ENCODE peak calls at places on chromosomes 1 and 21, in four cellular contexts. C is psoas muscle, V is neural progenitor cell, U is SK-N-SH. R is an unnamed sample.

GRCh38 chr1:4728319-4729107 is 74.1 kb downstream of the AJAP1 start:
- DNase-seq in C (no peak), U (no peak), V (no peak), R (no peak)

GRCh38 chr1:218344814-218345672 is at the start of gene TGFB2:
- DNase-seq in U (no peak), C (peak; percentile 39), V (peak; percentile 29), R (peak; percentile 84)

GRCh38 chr1:44661786-44662682 is 12.2 kb downstream of the TMEM53 start:
- DNase-seq in U (no peak), V (no peak), C (no peak), R (no peak)

GRCh38 chr1:178895928-178896327 is 25.1 kb upstream of the ANGPTL1 start:
- DNase-seq in C (no peak), U (no peak), V (no peak), R (no peak)

GRCh38 chr1:40896482-40896881 is 34.3 kb upstream of the CITED4 start:
- DNase-seq in U (no peak), V (no peak), C (no peak), R (no peak)

GRCh38 chr1:240582953-240583352 is 29.0 kb downstream of the GREM2 start:
- DNase-seq in V (no peak), C (no peak), U (no peak), R (no peak)

GRCh38 chr1:6329392-6329791 is 64.2 kb downstream of the ACOT7 start:
- DNase-seq in C (no peak), V (no peak), U (no peak), R (no peak)

GRCh38 chr21:37087188-37087587 is 14.1 kb downstream of the TTC3 start:
- DNase-seq in V (peak; percentile 7), C (no peak), U (no peak), R (no peak)

GRCh38 chr1:155050560-155051341 is at the start of gene ADAM15:
- DNase-seq in C (peak; percentile 88), V (peak; percentile 95), U (peak; percentile 99), R (peak; percentile 91)

GRCh38 chr1:58848818-58849411 is 65.1 kb upstream of the JUN start:
- DNase-seq in U (peak; percentile 23), C (peak; percentile 83), V (peak; percentile 13), R (peak; percentile 87)

GRCh38 chr1:99727575-99728190 is 38.8 kb downstream of the FRRS1 start:
- DNase-seq in C (no peak), V (peak; percentile 57), U (no peak), R (no peak)

GRCh38 chr1:18998016-18998724 is 41.7 kb upstream of the IFFO2 start:
- DNase-seq in C (no peak), U (no peak), V (no peak), R (no peak)

GRCh38 chr1:29934255-29934654 is 697.9 kb downstream of the PTPRU start:
- DNase-seq in V (no peak), U (no peak), C (no peak), R (no peak)

GRCh38 chr1:233087001-233087881 is 136.8 kb downstream of the NTPCR start:
- DNase-seq in V (peak; percentile 42), C (no peak), U (no peak), R (no peak)

GRCh38 chr21:31335957-31336738 is 7.9 kb downstream of the TIAM1 start:
- DNase-seq in V (no peak), U (no peak), C (peak; percentile 33), R (no peak)

GRCh38 chr1:173666646-173667045 is 3.0 kb downstream of the ANKRD45 start:
- DNase-seq in V (no peak), U (no peak), C (no peak), R (no peak)

GRCh38 chr1:66315675-66316074 is 218.3 kb upstream of the SGIP1 start:
- DNase-seq in V (no peak), U (no peak), C (no peak), R (no peak)

GRCh38 chr1:228351850-228352249 is 54.8 kb downstream of the TRIM11 start:
- DNase-seq in C (peak; percentile 10), U (no peak), V (no peak), R (peak; percentile 54)

GRCh38 chr1:159055181-159055621 is 21.4 kb downstream of the AIM2 start:
- DNase-seq in U (no peak), C (no peak), V (no peak), R (no peak)

GRCh38 chr1:226405411-226405988 is 2.4 kb downstream of the PARP1 start:
- DNase-seq in U (no peak), C (no peak), V (peak; percentile 28), R (no peak)
- H3K4me3 ChIP-seq in U (no peak overlapping the region), C (no peak overlapping the region), V (peak overlapping the region; percentile 71), R (no peak overlapping the region)

GRCh38 chr1:89739844-89740216 is 81.0 kb upstream of the LRRC8D start:
- DNase-seq in V (no peak), C (no peak), U (no peak), R (no peak)
- H3K4me3 ChIP-seq in V (no peak overlapping the region), C (no peak overlapping the region), U (no peak overlapping the region), R (no peak overlapping the region)

GRCh38 chr1:207393610-207394009 is 60.5 kb upstream of the CR2 start:
- DNase-seq in C (no peak), V (no peak), U (no peak), R (no peak)
- H3K4me3 ChIP-seq in C (no peak overlapping the region), V (no peak overlapping the region), U (no peak overlapping the region), R (no peak overlapping the region)

GRCh38 chr1:68231627-68232303 is 558 bp downstream of the WLS start:
- DNase-seq in V (peak; percentile 90), C (peak; percentile 64), U (peak; percentile 73), R (peak; percentile 78)
- H3K4me3 ChIP-seq in V (peak overlapping the region; percentile 91), C (peak overlapping the region; percentile 82), U (peak overlapping the region; percentile 87), R (peak overlapping the region; percentile 64)

DNA sequence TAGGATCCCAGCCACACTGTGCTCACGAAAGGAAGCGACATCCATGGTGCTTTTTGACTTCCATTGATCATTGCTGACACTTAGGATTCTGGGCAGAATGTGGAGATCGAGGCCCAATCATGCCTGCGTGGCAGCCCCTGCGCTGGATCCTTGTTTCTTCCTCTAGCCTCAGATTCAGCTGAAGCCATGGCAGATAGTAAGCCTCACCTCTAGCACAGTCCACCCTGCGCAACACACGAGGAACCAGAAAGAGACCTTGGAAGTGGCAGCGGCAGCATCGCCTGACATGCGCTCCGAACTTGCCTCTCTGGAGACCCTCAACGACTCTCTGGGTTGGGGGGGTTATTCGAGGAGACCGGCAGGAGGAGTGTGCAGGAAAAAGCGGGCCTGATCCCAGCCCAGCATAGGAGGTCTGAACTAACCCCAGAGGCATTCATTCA is 10.6 kb downstream of the HLX start:
- DNase-seq in U (no peak), C (no peak), V (no peak), R (no peak)
- H3K4me3 ChIP-seq in U (no peak overlapping the region), C (no peak overlapping the region), V (no peak overlapping the region), R (no peak overlapping the region)

GRCh38 chr1:1678581-1679380 is 13.8 kb downstream of the SLC35E2B start:
- DNase-seq in V (no peak), C (no peak), U (peak; percentile 58), R (peak; percentile 48)
- H3K4me3 ChIP-seq in V (no peak overlapping the region), C (no peak overlapping the region), U (no peak overlapping the region), R (no peak overlapping the region)

GRCh38 chr1:3673381-3674099 is 21.2 kb downstream of the TP73 start:
- DNase-seq in C (peak; percentile 1), V (no peak), U (no peak), R (no peak)

GRCh38 chr1:3672971-3673361 is 20.6 kb downstream of the TP73 start:
- DNase-seq in C (peak; percentile 3), V (no peak), U (no peak), R (no peak)

GRCh38 chr1:3675436-3675835 is 23.1 kb downstream of the TP73 start:
- DNase-seq in V (no peak), U (no peak), C (peak; percentile 3), R (no peak)

GRCh38 chr1:3672231-3672970 is 20.1 kb downstream of the TP73 start:
- DNase-seq in V (no peak), U (no peak), C (no peak), R (no peak)

DNA sequence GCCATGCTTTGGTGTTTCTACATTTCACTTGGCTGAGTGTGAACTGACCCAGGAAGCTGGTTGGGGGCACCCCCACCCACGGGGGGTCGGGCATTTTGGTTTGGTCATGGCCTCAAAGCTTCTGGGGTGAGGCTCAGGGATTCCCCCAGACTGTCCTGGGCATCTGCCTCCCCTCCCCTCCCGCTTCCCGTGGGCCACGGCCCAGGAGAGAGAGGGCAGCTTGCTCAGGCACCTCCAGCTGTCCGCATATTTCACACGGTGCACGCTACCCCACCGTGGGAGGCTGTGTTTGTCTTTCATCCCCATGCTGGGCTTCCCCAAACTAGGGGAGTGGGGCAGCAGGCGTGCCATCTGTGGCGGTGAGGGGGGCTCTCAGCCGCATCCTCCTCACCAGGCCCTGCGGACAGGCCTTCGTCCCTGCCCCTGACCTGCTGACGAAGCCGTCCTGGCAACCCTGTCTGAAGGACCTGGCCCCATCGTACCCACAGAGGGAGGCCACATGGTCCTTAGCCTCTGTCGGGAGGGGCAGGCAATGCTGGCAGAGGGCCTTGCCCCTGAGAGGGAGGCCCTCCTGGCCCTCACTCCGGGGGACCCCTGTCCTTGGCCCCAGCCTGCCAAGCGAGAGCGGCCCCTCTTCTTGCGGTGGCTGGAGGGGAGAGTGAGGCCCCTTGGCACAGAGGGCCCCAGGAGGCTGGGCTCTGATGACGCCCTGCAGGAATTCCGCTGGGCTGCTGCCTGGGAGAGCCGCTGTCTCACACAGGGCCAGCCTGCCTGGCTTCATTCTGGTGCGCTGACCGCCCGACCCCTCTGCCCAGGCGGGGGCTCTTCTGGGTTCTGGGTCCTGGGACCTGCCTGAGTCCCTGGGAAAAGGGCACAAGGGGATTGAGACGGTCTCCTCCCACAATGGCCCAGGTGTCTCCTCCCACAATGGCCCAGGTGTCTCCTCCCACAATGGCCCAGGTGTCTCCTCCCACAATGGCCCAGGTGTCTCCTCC is 22.1 kb downstream of the TP73 start:
- DNase-seq in C (peak; percentile 9), U (no peak), V (no peak), R (no peak)
- H3K4me3 ChIP-seq in C (no peak overlapping the region), U (no peak overlapping the region), V (no peak overlapping the region), R (no peak overlapping the region)

GRCh38 chr1:183166439-183166838 is 19.6 kb upstream of the LAMC2 start:
- DNase-seq in V (no peak), U (no peak), C (no peak), R (no peak)
- H3K4me3 ChIP-seq in V (no peak overlapping the region), U (no peak overlapping the region), C (no peak overlapping the region), R (no peak overlapping the region)